ENCODE peak calls at places on chromosomes 6 and 20, in eight cellular contexts. I is AG04450, A is GM13977, Y is kidney, X is fibroblast of pulmonary artery, F is endothelial cell, T is lower leg skin, Q is activated B cell treated with CpG ODN at 0.5 μM for 24 hours. M is an unnamed sample.

GRCh38 chr6:11675610-11676009 is 103.0 kb downstream of the ADTRP start:
- DNase-seq in A (no peak), T (no peak), X (peak), F (no peak), Q (no peak), I (no peak), Y (no peak), M (no peak)

GRCh38 chr20:37573626-37574198 is 46.0 kb upstream of the BLCAP start:
- DNase-seq in I (no peak), A (no peak), T (peak), X (no peak), Q (no peak), Y (no peak), F (no peak), M (peak)

GRCh38 chr20:50401587-50402343 is 108.4 kb upstream of the PTPN1 start:
- DNase-seq in I (no peak), T (no peak), Y (peak), F (no peak), A (no peak), X (no peak), Q (no peak), M (no peak)

GRCh38 chr20:58179432-58180099 is 48.9 kb downstream of the ANKRD60 start:
- DNase-seq in I (no peak), T (peak), Y (peak), X (peak), F (peak), Q (peak), A (peak), M (no peak)

GRCh38 chr6:44567406-44567805 is 179.9 kb downstream of the CDC5L start:
- DNase-seq in F (no peak), Q (no peak), A (no peak), Y (no peak), X (peak), I (no peak), T (no peak), M (no peak)

GRCh38 chr6:7747016-7747415 is 21.1 kb downstream of the BMP6 start:
- DNase-seq in F (no peak), Y (no peak), I (no peak), T (no peak), A (no peak), X (no peak), Q (no peak), M (no peak)

GRCh38 chr20:768426-768978 is at the start of gene SLC52A3:
- DNase-seq in Y (no peak), T (peak), X (no peak), A (no peak), Q (no peak), F (peak), I (no peak), M (peak)

GRCh38 chr6:159151266-159151855 is 17.8 kb upstream of the FNDC1 start:
- DNase-seq in X (peak), I (peak), Y (no peak), T (no peak), Q (no peak), A (peak), F (peak), M (no peak)

GRCh38 chr6:106133040-106133439 is 46.9 kb downstream of the PRDM1 start:
- DNase-seq in Q (no peak), A (no peak), X (no peak), I (no peak), F (no peak), T (peak), Y (no peak), M (no peak)

GRCh38 chr6:12886961-12887775 is 170.6 kb downstream of the PHACTR1 start:
- DNase-seq in A (no peak), Y (no peak), F (no peak), I (no peak), X (no peak), T (no peak), Q (no peak), M (no peak)

GRCh38 chr6:143490775-143491174 is 20.7 kb downstream of the FUCA2 start:
- DNase-seq in A (no peak), T (no peak), X (no peak), I (no peak), Y (no peak), Q (no peak), F (no peak), M (no peak)

GRCh38 chr6:32439708-32440214 is at the start of gene HLA-DRA:
- DNase-seq in X (peak), T (no peak), Q (no peak), I (peak), A (peak), F (peak), Y (no peak), M (no peak)

GRCh38 chr20:39861381-39861780 is 827.7 kb downstream of the MAFB start:
- DNase-seq in T (no peak), X (no peak), I (no peak), Q (no peak), F (no peak), Y (no peak), A (no peak), M (no peak)

GRCh38 chr6:42958125-42958524 is 2.4 kb upstream of the GNMT start:
- DNase-seq in T (no peak), Q (no peak), Y (no peak), F (no peak), X (peak), A (no peak), I (no peak), M (no peak)

DNA sequence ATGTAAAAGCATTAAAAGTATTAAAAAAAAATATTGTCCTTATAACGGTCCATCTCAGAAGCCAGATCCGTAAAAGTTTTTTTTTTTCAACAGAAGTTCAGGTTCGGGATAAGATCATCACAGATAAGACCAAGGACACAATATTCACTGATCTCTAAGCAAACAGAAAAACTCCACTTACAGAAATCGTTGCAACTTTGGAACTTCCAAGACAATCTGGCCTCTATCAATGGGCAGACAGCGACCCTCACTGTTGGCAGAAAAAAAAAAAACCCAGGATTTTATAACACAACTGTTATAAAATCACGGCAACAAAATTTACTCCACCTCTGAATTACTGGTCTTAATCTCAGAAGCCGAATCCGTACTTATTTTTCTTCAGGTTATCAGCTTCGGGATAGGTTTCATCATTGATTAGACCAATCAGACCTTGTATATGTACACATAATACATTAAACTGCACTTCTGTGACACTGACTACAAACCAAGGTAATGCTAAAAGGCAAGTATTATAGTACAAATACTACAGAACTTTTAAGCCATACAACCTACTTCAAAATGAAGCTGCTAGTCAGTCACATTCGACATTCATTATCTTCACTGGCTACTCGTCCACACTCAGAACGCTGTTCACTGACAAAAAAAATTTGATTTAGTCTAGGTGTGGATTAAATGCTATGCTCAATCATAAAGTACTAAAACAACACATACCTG is 34.7 kb upstream of the SYNCRIP start:
- DNase-seq in F (no peak), X (peak), T (no peak), I (no peak), A (no peak), Y (no peak), Q (no peak), M (no peak)
- TF ChIP-seq CTCF in F (no peak), X (peak), T (no peak), I (peak), A (peak), Y (no peak), Q (no peak), M (no peak)

GRCh38 chr6:88895911-88896310 is 67.5 kb downstream of the RNGTT start:
- DNase-seq in I (no peak), F (no peak), A (no peak), Q (no peak), X (no peak), Y (no peak), T (no peak), M (no peak)

GRCh38 chr6:88899569-88900316 is 63.7 kb downstream of the RNGTT start:
- DNase-seq in X (no peak), Y (no peak), Q (no peak), I (no peak), T (no peak), A (no peak), F (no peak), M (no peak)
- TF ChIP-seq CTCF in X (peak), Y (no peak), Q (no peak), I (peak), T (no peak), A (no peak), F (peak), M (peak)

GRCh38 chr6:25469797-25470388 is 182.1 kb upstream of the SCGN start:
- DNase-seq in Q (no peak), X (no peak), Y (no peak), T (no peak), A (no peak), I (no peak), F (no peak), M (no peak)
- TF ChIP-seq CTCF in Q (no peak), X (peak), Y (no peak), T (no peak), A (no peak), I (peak), F (peak), M (no peak)

GRCh38 chr20:14264869-14265268 is 72.5 kb downstream of the FLRT3 start:
- DNase-seq in X (peak), A (no peak), T (no peak), I (no peak), Y (no peak), F (no peak), Q (no peak), M (no peak)
- TF ChIP-seq CTCF in X (peak), A (no peak), T (no peak), I (peak), Y (no peak), F (peak), Q (no peak), M (peak)

DNA sequence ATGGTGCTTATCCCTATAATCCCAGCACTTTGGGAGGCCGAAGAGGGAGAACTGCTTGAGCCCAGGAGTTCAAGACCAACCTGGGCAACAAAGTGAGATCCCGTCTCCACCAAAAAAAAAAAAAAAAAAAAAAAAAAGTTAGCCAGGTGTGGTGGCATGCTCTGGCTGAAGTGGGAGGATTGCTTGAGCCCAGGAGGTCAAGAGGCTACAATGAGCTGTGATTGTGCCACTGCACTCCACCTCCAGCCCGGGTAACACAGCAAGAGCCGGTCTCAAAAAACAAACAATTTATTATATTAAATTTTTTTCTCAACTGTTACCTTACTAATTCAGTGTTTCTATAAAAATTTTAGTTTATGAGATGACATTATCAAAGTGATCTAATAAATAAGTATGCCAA is 85.4 kb upstream of the MAP7 start:
- DNase-seq in A (no peak), T (no peak), Q (no peak), I (no peak), Y (no peak), F (no peak), X (no peak), M (no peak)
- TF ChIP-seq CTCF in A (no peak), T (no peak), Q (no peak), I (no peak), Y (no peak), F (no peak), X (no peak), M (no peak)

DNA sequence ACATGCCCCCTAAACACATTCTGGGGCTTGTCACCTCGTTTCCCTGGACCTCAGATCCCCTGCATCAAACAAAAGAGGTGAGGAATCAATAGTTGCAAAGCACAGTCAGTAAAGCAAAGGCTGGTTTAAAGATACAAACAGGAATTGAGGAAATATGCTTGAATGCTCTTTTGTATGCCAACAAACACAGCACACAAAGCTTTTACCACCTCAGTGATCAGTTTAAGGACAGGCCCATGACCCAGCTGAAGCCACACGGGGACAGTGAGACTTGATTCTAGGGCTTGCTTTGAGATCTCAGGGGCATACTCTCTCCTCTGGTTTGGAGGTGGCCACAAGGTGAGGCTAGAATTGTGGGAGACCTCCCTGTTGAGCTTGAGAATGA is 182.9 kb upstream of the CST7 start:
- DNase-seq in T (peak), Y (no peak), A (no peak), Q (no peak), X (no peak), F (no peak), I (no peak), M (no peak)
- TF ChIP-seq CTCF in T (no peak), Y (no peak), A (no peak), Q (no peak), X (no peak), F (no peak), I (no peak), M (no peak)

GRCh38 chr6:157221817-157222175 is 101.5 kb downstream of the TMEM242 start:
- DNase-seq in F (no peak), Q (no peak), Y (peak), X (no peak), A (no peak), I (no peak), T (peak), M (no peak)

GRCh38 chr6:157222201-157222981 is 100.9 kb downstream of the TMEM242 start:
- DNase-seq in I (no peak), T (peak), F (no peak), X (no peak), Y (peak), Q (no peak), A (no peak), M (no peak)

GRCh38 chr6:157220485-157220884 is 102.8 kb downstream of the TMEM242 start:
- DNase-seq in A (no peak), F (no peak), T (peak), X (no peak), Q (no peak), I (no peak), Y (no peak), M (no peak)

GRCh38 chr6:157219201-157220200 is 103.8 kb downstream of the TMEM242 start:
- DNase-seq in I (no peak), Q (no peak), Y (peak), T (peak), X (peak), F (no peak), A (no peak), M (no peak)

DNA sequence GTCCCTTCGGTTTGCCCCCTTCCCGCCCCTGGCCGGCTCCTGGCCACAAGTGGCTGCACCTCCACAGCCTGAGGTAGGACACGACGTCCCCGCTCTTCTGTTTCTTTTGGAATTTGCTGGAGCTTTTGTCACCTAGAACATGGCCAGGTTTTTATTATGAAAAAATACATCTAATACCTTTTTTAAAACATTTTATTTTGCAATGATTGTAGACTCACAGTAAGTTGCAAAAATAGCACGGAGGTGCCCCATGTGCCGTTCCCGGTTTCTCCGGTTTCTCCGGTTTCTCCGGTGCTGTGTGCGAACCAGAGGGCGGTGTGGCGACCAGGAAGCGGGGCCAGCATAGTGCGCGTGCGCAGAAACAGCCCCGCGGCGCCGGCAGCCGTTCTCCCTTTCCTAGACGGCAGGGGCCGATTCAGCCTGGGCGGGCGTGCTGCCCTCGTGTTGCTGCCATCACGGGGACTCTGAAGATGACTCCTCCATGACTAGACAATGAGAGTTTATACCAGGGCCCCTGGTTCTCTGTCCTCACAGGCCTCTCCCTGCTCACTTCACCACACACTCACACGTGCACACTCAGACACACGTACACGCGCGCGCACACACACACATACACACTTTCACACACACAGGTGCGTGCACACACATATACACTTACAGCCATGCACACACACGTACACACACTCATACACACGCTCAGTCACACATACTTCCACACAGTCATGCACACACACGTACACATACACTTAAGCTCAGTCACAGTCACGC is 102.1 kb downstream of the TMEM242 start:
- DNase-seq in A (peak), X (peak), T (peak), F (peak), Y (peak), Q (peak), I (peak), M (no peak)
- TF ChIP-seq CTCF in A (peak), X (peak), T (no peak), F (no peak), Y (peak), Q (no peak), I (no peak), M (peak)

DNA sequence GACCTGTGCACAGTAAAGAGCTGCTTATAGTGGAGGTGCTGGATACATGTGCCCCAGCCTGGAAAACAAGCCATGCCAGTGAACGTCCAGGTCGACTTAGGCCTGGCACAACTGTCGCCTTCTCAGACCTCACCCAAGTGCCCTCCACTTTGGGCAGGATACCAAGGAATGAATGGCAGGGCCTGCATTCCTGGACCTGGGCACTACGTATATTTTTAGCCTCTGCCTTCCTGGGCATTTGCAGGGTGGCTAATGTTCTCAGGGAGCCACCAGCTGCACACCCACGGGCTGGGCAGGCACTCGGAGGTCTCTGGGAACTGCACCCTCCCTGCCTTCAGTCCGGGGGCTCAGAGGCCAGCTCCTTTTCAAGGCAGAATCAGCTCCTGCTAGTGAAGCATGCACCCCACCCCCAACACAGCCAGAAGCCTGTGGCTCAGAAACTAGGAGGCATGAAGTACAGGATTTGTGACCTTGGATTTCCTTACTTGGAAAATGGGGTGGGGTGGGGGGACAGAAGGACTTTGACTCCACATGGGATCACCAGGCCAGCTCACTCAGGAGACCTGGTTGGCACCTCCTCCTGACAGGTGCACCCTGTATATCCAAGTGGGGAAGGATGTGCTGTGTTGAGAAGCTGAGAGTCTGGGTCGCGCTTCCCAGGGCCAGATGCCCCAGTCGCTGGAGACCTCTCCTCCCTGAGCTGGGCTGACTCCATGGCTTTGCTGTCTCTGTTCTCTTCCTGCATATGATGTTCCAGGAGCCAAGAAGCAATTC is 2.5 kb upstream of the LSM14B start:
- DNase-seq in I (no peak), X (no peak), Y (peak), A (no peak), F (no peak), Q (no peak), T (no peak), M (no peak)
- TF ChIP-seq CTCF in I (no peak), X (no peak), Y (no peak), A (no peak), F (no peak), Q (no peak), T (no peak), M (no peak)

M was measured in RWPE2.